ENCODE peak calls at places on chromosomes 1 and 21, in five cellular contexts. One of them, this sample, is unnamed.

GRCh38 chr1:57423135-57424131 is at the start of gene DAB1:
- DNase-seq in coronary artery: no peak
- DNase-seq in astrocyte of the spinal cord: no peak
- DNase-seq in cardiac fibroblast: peak; percentile 10
- DNase-seq in OCI-LY7: no peak
- DNase-seq in this sample: no peak

GRCh38 chr1:205028954-205029353 is 14.1 kb upstream of the CNTN2 start:
- DNase-seq in coronary artery: no peak
- DNase-seq in astrocyte of the spinal cord: no peak
- DNase-seq in cardiac fibroblast: no peak
- DNase-seq in OCI-LY7: no peak
- DNase-seq in this sample: no peak

GRCh38 chr1:202283991-202284390 is 57.7 kb downstream of the UBE2T start:
- DNase-seq in coronary artery: no peak
- DNase-seq in astrocyte of the spinal cord: peak; percentile 68
- DNase-seq in cardiac fibroblast: peak; percentile 69
- DNase-seq in OCI-LY7: no peak
- DNase-seq in this sample: peak; percentile 42

GRCh38 chr1:37753473-37754321 is 11.2 kb downstream of the EPHA10 start:
- DNase-seq in coronary artery: no peak
- DNase-seq in astrocyte of the spinal cord: no peak
- DNase-seq in cardiac fibroblast: no peak
- DNase-seq in OCI-LY7: no peak
- DNase-seq in this sample: no peak

GRCh38 chr1:218521414-218522169 is 176.5 kb downstream of the TGFB2 start:
- DNase-seq in coronary artery: no peak
- DNase-seq in astrocyte of the spinal cord: peak; percentile 28
- DNase-seq in cardiac fibroblast: peak; percentile 60
- DNase-seq in OCI-LY7: peak; percentile 13
- DNase-seq in this sample: no peak

GRCh38 chr1:112778136-112778535 is 63.0 kb upstream of the PPM1J start:
- DNase-seq in coronary artery: no peak
- DNase-seq in astrocyte of the spinal cord: no peak
- DNase-seq in cardiac fibroblast: no peak
- DNase-seq in OCI-LY7: no peak
- DNase-seq in this sample: no peak

GRCh38 chr21:22927469-22927868 is 1929.3 kb downstream of the NCAM2 start:
- DNase-seq in coronary artery: no peak
- DNase-seq in astrocyte of the spinal cord: no peak
- DNase-seq in cardiac fibroblast: no peak
- DNase-seq in OCI-LY7: no peak
- DNase-seq in this sample: no peak

GRCh38 chr1:223011230-223011856 is 131.7 kb downstream of the TLR5 start:
- DNase-seq in coronary artery: no peak
- DNase-seq in astrocyte of the spinal cord: no peak
- DNase-seq in cardiac fibroblast: no peak
- DNase-seq in OCI-LY7: no peak
- DNase-seq in this sample: no peak

GRCh38 chr21:43790053-43790524 is 712 bp downstream of the RRP1 start:
- DNase-seq in coronary artery: no peak
- DNase-seq in astrocyte of the spinal cord: no peak
- DNase-seq in cardiac fibroblast: no peak
- DNase-seq in OCI-LY7: no peak
- DNase-seq in this sample: no peak

GRCh38 chr1:61461406-61462384 is 263.2 kb downstream of the TM2D1 start:
- DNase-seq in coronary artery: no peak
- DNase-seq in astrocyte of the spinal cord: no peak
- DNase-seq in cardiac fibroblast: no peak
- DNase-seq in OCI-LY7: no peak
- DNase-seq in this sample: no peak
- H3K4me3 ChIP-seq in coronary artery: no peak overlapping the region
- H3K4me3 ChIP-seq in astrocyte of the spinal cord: no peak overlapping the region
- H3K4me3 ChIP-seq in cardiac fibroblast: no peak overlapping the region
- H3K4me3 ChIP-seq in OCI-LY7: no peak overlapping the region
- H3K4me3 ChIP-seq in this sample: no peak overlapping the region

GRCh38 chr1:14715771-14716170 is 117.3 kb downstream of the KAZN start:
- DNase-seq in coronary artery: no peak
- DNase-seq in astrocyte of the spinal cord: no peak
- DNase-seq in cardiac fibroblast: no peak
- DNase-seq in OCI-LY7: no peak
- DNase-seq in this sample: no peak

GRCh38 chr1:14723401-14723800 is 124.9 kb downstream of the KAZN start:
- DNase-seq in coronary artery: no peak
- DNase-seq in astrocyte of the spinal cord: no peak
- DNase-seq in cardiac fibroblast: no peak
- DNase-seq in OCI-LY7: no peak
- DNase-seq in this sample: no peak

GRCh38 chr1:14716474-14716873 is 118.0 kb downstream of the KAZN start:
- DNase-seq in coronary artery: no peak
- DNase-seq in astrocyte of the spinal cord: no peak
- DNase-seq in cardiac fibroblast: no peak
- DNase-seq in OCI-LY7: no peak
- DNase-seq in this sample: no peak

GRCh38 chr1:14715266-14715665 is 116.8 kb downstream of the KAZN start:
- DNase-seq in coronary artery: no peak
- DNase-seq in astrocyte of the spinal cord: no peak
- DNase-seq in cardiac fibroblast: no peak
- DNase-seq in OCI-LY7: no peak
- DNase-seq in this sample: no peak

GRCh38 chr1:14718476-14718875 is 120.0 kb downstream of the KAZN start:
- DNase-seq in coronary artery: no peak
- DNase-seq in astrocyte of the spinal cord: no peak
- DNase-seq in cardiac fibroblast: no peak
- DNase-seq in OCI-LY7: no peak
- DNase-seq in this sample: no peak
- TF ChIP-seq CTCF in coronary artery: no peak
- TF ChIP-seq CTCF in astrocyte of the spinal cord: no peak
- TF ChIP-seq CTCF in cardiac fibroblast: no peak
- TF ChIP-seq CTCF in OCI-LY7: no peak
- TF ChIP-seq CTCF in this sample: no peak

GRCh38 chr21:26843912-26844257 is 1.3 kb downstream of the ADAMTS1 start:
- DNase-seq in coronary artery: no peak
- DNase-seq in astrocyte of the spinal cord: peak; percentile 87
- DNase-seq in cardiac fibroblast: peak; percentile 67
- DNase-seq in OCI-LY7: no peak
- DNase-seq in this sample: no peak

GRCh38 chr21:26845750-26846035 is 484 bp upstream of the ADAMTS1 start:
- DNase-seq in coronary artery: no peak
- DNase-seq in astrocyte of the spinal cord: no peak
- DNase-seq in cardiac fibroblast: no peak
- DNase-seq in OCI-LY7: no peak
- DNase-seq in this sample: no peak

GRCh38 chr21:26844258-26845065 is 747 bp downstream of the ADAMTS1 start:
- DNase-seq in coronary artery: peak; percentile 82
- DNase-seq in astrocyte of the spinal cord: peak; percentile 63
- DNase-seq in cardiac fibroblast: peak; percentile 54
- DNase-seq in OCI-LY7: no peak
- DNase-seq in this sample: no peak

GRCh38 chr21:26846036-26846931 is 1.1 kb upstream of the ADAMTS1 start:
- DNase-seq in coronary artery: peak; percentile 92
- DNase-seq in astrocyte of the spinal cord: peak; percentile 71
- DNase-seq in cardiac fibroblast: peak; percentile 71
- DNase-seq in OCI-LY7: no peak
- DNase-seq in this sample: no peak

DNA sequence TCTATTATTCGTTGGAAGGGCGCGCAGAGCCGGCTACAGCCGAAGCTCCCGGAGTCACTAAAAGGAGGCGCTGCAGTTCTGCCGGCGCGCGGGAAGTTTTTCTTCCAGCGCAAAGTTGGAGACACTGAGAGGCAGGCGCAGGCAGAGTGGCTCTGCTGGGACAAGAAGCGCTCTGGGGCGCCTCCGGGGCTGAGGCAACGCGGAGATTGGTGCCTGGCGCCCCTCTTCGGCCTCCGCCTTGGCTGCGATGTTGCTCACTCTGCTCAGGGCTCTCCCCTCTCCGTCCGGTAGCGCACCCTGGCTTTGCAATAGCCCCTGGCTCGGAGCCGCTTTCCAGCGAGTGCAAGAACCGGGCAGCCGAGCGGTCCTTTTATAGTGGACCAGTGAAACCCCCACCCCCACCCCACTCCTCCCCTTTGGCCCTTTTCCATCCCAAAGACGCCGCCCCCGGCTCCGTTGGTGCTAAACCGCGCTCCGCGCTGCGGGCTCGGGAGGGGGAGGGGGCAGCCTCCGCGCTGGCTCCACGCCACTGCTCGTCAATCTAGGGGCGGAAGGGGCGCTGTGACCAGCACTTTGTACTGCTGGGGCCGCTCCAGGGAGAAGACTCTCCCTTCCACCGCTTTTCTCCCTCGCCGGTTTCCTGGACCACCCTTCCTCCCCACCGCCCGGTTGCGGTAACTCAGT is at the start of gene ADAMTS1:
- DNase-seq in coronary artery: peak; percentile 98
- DNase-seq in astrocyte of the spinal cord: peak; percentile 86
- DNase-seq in cardiac fibroblast: peak; percentile 91
- DNase-seq in OCI-LY7: no peak
- DNase-seq in this sample: peak; percentile 80
- H3K4me3 ChIP-seq in coronary artery: peak within 1 kb of the TSS; percentile 91
- H3K4me3 ChIP-seq in astrocyte of the spinal cord: peak within 1 kb of the TSS; percentile 75
- H3K4me3 ChIP-seq in cardiac fibroblast: peak within 1 kb of the TSS; percentile 98
- H3K4me3 ChIP-seq in OCI-LY7: no peak within 1 kb of the TSS
- H3K4me3 ChIP-seq in this sample: peak within 1 kb of the TSS; percentile 93

DNA sequence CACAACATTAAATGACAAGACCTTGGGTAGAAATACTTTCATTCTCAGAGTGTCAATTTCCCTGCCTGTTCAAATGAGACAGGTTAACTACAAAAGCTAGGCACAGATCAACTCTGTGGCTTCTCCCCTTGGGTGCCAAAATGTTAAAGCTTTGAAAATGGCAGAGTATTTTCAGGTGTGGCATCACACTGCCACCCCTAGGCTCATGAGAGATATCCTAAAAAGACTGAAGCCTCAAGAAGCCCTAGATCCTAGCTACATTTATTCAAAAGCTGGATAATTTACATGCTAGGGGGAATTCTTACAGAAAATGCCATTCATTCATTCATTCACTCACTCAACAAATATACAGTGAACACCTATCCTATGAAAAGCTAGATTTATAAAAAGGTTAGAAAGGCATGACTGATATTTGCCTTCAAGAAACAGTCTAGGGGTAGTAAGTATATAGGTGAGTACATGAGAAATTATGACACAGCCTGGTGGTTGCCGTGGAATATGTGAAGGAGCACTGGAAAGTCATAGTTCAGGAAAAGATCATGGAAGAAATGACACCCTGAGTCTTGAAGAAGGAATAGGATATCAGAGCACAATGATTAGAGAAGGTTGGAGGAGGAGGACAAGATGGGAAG is 15.9 kb upstream of the RAB4A start:
- DNase-seq in coronary artery: no peak
- DNase-seq in astrocyte of the spinal cord: no peak
- DNase-seq in cardiac fibroblast: peak; percentile 29
- DNase-seq in OCI-LY7: peak; percentile 20
- DNase-seq in this sample: no peak
- TF ChIP-seq CTCF in coronary artery: no peak
- TF ChIP-seq CTCF in astrocyte of the spinal cord: peak; percentile 12
- TF ChIP-seq CTCF in cardiac fibroblast: peak; percentile 12
- TF ChIP-seq CTCF in OCI-LY7: peak; percentile 62
- TF ChIP-seq CTCF in this sample: peak; percentile 26

DNA sequence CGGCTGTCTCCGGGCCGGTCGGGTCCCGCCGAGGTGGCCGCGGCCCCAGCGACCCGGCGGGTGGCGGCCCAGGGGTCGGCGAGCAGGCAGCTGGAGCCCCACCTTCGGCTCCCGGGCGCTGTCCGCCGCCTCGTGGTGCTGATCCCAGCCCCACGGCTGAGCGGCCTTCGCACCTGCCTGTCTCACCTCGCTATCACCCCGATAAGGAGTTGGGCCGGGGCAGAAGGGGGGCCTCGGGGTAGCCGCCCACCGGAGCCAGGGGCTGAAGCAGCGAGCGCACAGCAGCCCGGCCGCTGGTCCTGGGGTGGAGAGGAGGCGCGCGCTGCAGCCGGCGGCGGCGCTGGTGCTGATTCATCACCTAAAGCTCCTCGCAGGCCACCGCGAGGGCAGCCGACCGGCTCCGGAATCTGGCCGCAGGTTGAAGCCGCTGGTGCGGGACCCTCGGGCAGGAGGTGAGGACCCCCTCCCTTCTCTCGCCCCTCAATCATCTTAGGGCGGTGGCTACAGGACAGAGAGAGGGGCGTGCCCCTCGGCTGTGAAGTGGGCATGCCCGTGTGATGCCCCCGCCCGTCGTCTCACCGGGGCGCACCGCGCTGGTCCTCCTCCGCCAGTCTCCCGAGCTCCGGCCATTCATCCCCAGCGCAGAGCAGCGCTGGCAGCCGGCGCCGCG is 577 bp downstream of the TRIM67 start:
- DNase-seq in coronary artery: no peak
- DNase-seq in astrocyte of the spinal cord: peak; percentile 46
- DNase-seq in cardiac fibroblast: peak; percentile 36
- DNase-seq in OCI-LY7: no peak
- DNase-seq in this sample: no peak
- H3K4me3 ChIP-seq in coronary artery: peak overlapping the region; percentile 68
- H3K4me3 ChIP-seq in astrocyte of the spinal cord: peak overlapping the region; percentile 41
- H3K4me3 ChIP-seq in cardiac fibroblast: peak overlapping the region; percentile 8
- H3K4me3 ChIP-seq in OCI-LY7: no peak overlapping the region
- H3K4me3 ChIP-seq in this sample: peak overlapping the region; percentile 17

GRCh38 chr1:27321813-27322568 is at the start of gene TMEM222:
- DNase-seq in coronary artery: peak; percentile 99
- DNase-seq in astrocyte of the spinal cord: peak; percentile 98
- DNase-seq in cardiac fibroblast: peak; percentile 97
- DNase-seq in OCI-LY7: peak; percentile 98
- DNase-seq in this sample: peak; percentile 75
- TF ChIP-seq CTCF in coronary artery: peak; percentile 11
- TF ChIP-seq CTCF in astrocyte of the spinal cord: no peak
- TF ChIP-seq CTCF in cardiac fibroblast: no peak
- TF ChIP-seq CTCF in OCI-LY7: no peak
- TF ChIP-seq CTCF in this sample: peak; percentile 7

DNA sequence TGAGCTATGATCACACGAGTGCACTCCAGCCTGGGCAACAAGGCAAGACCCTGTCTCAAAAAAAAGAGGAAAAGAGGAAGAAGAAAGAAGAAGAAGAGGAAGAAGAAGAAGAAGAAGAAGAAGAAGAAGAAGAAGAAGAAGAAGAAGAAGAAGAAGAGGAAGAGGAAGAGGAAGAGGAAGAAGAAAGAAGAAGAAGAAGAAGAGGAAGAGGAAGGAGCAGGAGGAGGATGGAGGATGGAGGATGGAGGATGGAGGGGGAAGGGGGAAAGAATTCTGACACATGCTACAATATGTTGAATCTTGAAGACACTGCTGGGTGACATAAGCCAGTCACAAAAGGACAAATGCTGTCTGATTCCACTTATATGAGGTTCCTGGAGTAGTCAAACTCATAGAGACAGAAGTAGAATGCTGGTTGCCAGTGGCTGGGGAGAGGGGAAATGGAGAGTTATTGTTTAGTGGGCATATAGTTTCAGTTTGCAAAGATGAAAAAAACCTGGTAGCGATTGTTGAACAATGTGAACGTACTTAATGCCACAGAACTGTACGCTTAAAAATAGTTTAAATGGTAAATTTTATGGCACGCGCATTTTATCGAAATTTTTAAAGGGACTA is 47.3 kb upstream of the COA6 start:
- DNase-seq in coronary artery: no peak
- DNase-seq in astrocyte of the spinal cord: no peak
- DNase-seq in cardiac fibroblast: no peak
- DNase-seq in OCI-LY7: no peak
- DNase-seq in this sample: no peak
- H3K4me3 ChIP-seq in coronary artery: peak overlapping the region; percentile 39
- H3K4me3 ChIP-seq in astrocyte of the spinal cord: peak overlapping the region; percentile 42
- H3K4me3 ChIP-seq in cardiac fibroblast: peak overlapping the region; percentile 23
- H3K4me3 ChIP-seq in OCI-LY7: no peak overlapping the region
- H3K4me3 ChIP-seq in this sample: no peak overlapping the region

This sample was measured in AG09309.